ENCODE peak calls at places on chromosome 2, in seven cellular contexts. One of them, this sample, is unnamed.

GRCh38 chr2:112665113-112665780 is 19.5 kb downstream of the SLC20A1 start:
- DNase-seq in A549: no peak
- DNase-seq in ovary: no peak
- DNase-seq in caudate nucleus: no peak
- DNase-seq in pancreas: no peak
- DNase-seq in SJCRH30: no peak
- DNase-seq in kidney: no peak
- DNase-seq in this sample: no peak

GRCh38 chr2:223995569-223995968 is 38.3 kb downstream of the MRPL44 start:
- DNase-seq in SJCRH30: no peak
- DNase-seq in pancreas: no peak
- DNase-seq in kidney: no peak
- DNase-seq in A549: peak
- DNase-seq in caudate nucleus: no peak
- DNase-seq in ovary: no peak
- DNase-seq in this sample: no peak

GRCh38 chr2:230927711-230928341 is 2.8 kb upstream of the GPR55 start:
- DNase-seq in A549: no peak
- DNase-seq in kidney: no peak
- DNase-seq in caudate nucleus: no peak
- DNase-seq in pancreas: peak
- DNase-seq in ovary: no peak
- DNase-seq in SJCRH30: no peak
- DNase-seq in this sample: peak

GRCh38 chr2:219870023-219870422 is 242.6 kb downstream of the SLC4A3 start:
- DNase-seq in pancreas: no peak
- DNase-seq in ovary: no peak
- DNase-seq in SJCRH30: no peak
- DNase-seq in kidney: no peak
- DNase-seq in caudate nucleus: no peak
- DNase-seq in A549: no peak
- DNase-seq in this sample: no peak

GRCh38 chr2:157899125-157899839 is 23.2 kb upstream of the ACVR1 start:
- DNase-seq in kidney: no peak
- DNase-seq in SJCRH30: no peak
- DNase-seq in pancreas: no peak
- DNase-seq in caudate nucleus: no peak
- DNase-seq in A549: no peak
- DNase-seq in ovary: no peak
- DNase-seq in this sample: no peak

GRCh38 chr2:205060269-205060668 is 515.0 kb downstream of the PARD3B start:
- DNase-seq in SJCRH30: peak
- DNase-seq in pancreas: no peak
- DNase-seq in kidney: no peak
- DNase-seq in A549: peak
- DNase-seq in ovary: no peak
- DNase-seq in caudate nucleus: no peak
- DNase-seq in this sample: no peak

GRCh38 chr2:239303711-239304532 is 96.9 kb downstream of the HDAC4 start:
- DNase-seq in kidney: peak
- DNase-seq in A549: no peak
- DNase-seq in pancreas: peak
- DNase-seq in ovary: peak
- DNase-seq in SJCRH30: peak
- DNase-seq in caudate nucleus: no peak
- DNase-seq in this sample: no peak

GRCh38 chr2:48755473-48755872 is at the start of gene LHCGR:
- DNase-seq in ovary: peak
- DNase-seq in pancreas: peak
- DNase-seq in A549: no peak
- DNase-seq in caudate nucleus: no peak
- DNase-seq in SJCRH30: no peak
- DNase-seq in kidney: no peak
- DNase-seq in this sample: peak

GRCh38 chr2:229612395-229612971 is 101.9 kb downstream of the DNER start:
- DNase-seq in pancreas: no peak
- DNase-seq in ovary: no peak
- DNase-seq in kidney: no peak
- DNase-seq in caudate nucleus: peak
- DNase-seq in A549: no peak
- DNase-seq in SJCRH30: no peak
- DNase-seq in this sample: no peak

GRCh38 chr2:239429473-239430350 is 28.9 kb upstream of the HDAC4 start:
- DNase-seq in caudate nucleus: no peak
- DNase-seq in A549: no peak
- DNase-seq in SJCRH30: peak
- DNase-seq in pancreas: no peak
- DNase-seq in ovary: no peak
- DNase-seq in kidney: no peak
- DNase-seq in this sample: no peak

GRCh38 chr2:106267997-106268396 is 73.9 kb upstream of the UXS1 start:
- DNase-seq in kidney: no peak
- DNase-seq in SJCRH30: no peak
- DNase-seq in A549: no peak
- DNase-seq in caudate nucleus: no peak
- DNase-seq in ovary: no peak
- DNase-seq in pancreas: no peak
- DNase-seq in this sample: no peak

GRCh38 chr2:191386938-191387536 is 141.8 kb downstream of the MYO1B start:
- DNase-seq in kidney: no peak
- DNase-seq in SJCRH30: no peak
- DNase-seq in ovary: no peak
- DNase-seq in A549: no peak
- DNase-seq in caudate nucleus: no peak
- DNase-seq in pancreas: no peak
- DNase-seq in this sample: no peak

GRCh38 chr2:317501-318424 is 29.9 kb upstream of the ALKAL2 start:
- DNase-seq in A549: no peak
- DNase-seq in pancreas: no peak
- DNase-seq in caudate nucleus: peak
- DNase-seq in kidney: peak
- DNase-seq in SJCRH30: no peak
- DNase-seq in ovary: no peak
- DNase-seq in this sample: no peak

GRCh38 chr2:196502413-196502812 is 137.1 kb upstream of the CCDC150 start:
- DNase-seq in kidney: no peak
- DNase-seq in A549: no peak
- DNase-seq in caudate nucleus: no peak
- DNase-seq in ovary: no peak
- DNase-seq in pancreas: no peak
- DNase-seq in SJCRH30: no peak
- DNase-seq in this sample: no peak

GRCh38 chr2:42792583-42793313 is at the start of gene HAAO:
- DNase-seq in kidney: peak
- DNase-seq in A549: no peak
- DNase-seq in pancreas: peak
- DNase-seq in ovary: peak
- DNase-seq in caudate nucleus: no peak
- DNase-seq in SJCRH30: peak
- DNase-seq in this sample: peak

GRCh38 chr2:138086556-138086955 is 122.3 kb downstream of the HNMT start:
- DNase-seq in kidney: no peak
- DNase-seq in A549: no peak
- DNase-seq in pancreas: no peak
- DNase-seq in ovary: no peak
- DNase-seq in SJCRH30: no peak
- DNase-seq in caudate nucleus: no peak
- DNase-seq in this sample: no peak

GRCh38 chr2:231132126-231132525 is 7.3 kb upstream of the HTR2B start:
- DNase-seq in A549: no peak
- DNase-seq in SJCRH30: no peak
- DNase-seq in ovary: no peak
- DNase-seq in kidney: no peak
- DNase-seq in pancreas: no peak
- DNase-seq in caudate nucleus: no peak
- DNase-seq in this sample: no peak

GRCh38 chr2:237149425-237149824 is 63.7 kb downstream of the COPS8 start:
- DNase-seq in ovary: no peak
- DNase-seq in pancreas: no peak
- DNase-seq in A549: no peak
- DNase-seq in SJCRH30: no peak
- DNase-seq in kidney: no peak
- DNase-seq in caudate nucleus: peak
- DNase-seq in this sample: no peak

GRCh38 chr2:195445639-195446038 is 211.4 kb upstream of the SLC39A10 start:
- DNase-seq in ovary: no peak
- DNase-seq in A549: no peak
- DNase-seq in pancreas: no peak
- DNase-seq in caudate nucleus: no peak
- DNase-seq in SJCRH30: no peak
- DNase-seq in kidney: no peak
- DNase-seq in this sample: no peak

GRCh38 chr2:206585335-206585734 is 57.0 kb upstream of the FAM237A start:
- DNase-seq in kidney: no peak
- DNase-seq in pancreas: no peak
- DNase-seq in SJCRH30: no peak
- DNase-seq in caudate nucleus: no peak
- DNase-seq in A549: no peak
- DNase-seq in ovary: no peak
- DNase-seq in this sample: no peak

GRCh38 chr2:73870084-73870483 is 22.7 kb upstream of the ACTG2 start:
- DNase-seq in A549: no peak
- DNase-seq in SJCRH30: no peak
- DNase-seq in pancreas: no peak
- DNase-seq in kidney: no peak
- DNase-seq in caudate nucleus: peak
- DNase-seq in ovary: peak
- DNase-seq in this sample: no peak
- H3K27ac ChIP-seq in A549: no peak
- H3K27ac ChIP-seq in SJCRH30: no peak
- H3K27ac ChIP-seq in pancreas: no peak
- H3K27ac ChIP-seq in kidney: no peak
- H3K27ac ChIP-seq in caudate nucleus: no peak
- H3K27ac ChIP-seq in ovary: no peak
- H3K27ac ChIP-seq in this sample: no peak

GRCh38 chr2:134136702-134137101 is 117.2 kb upstream of the MGAT5 start:
- DNase-seq in caudate nucleus: no peak
- DNase-seq in pancreas: no peak
- DNase-seq in A549: no peak
- DNase-seq in ovary: no peak
- DNase-seq in kidney: no peak
- DNase-seq in SJCRH30: no peak
- DNase-seq in this sample: no peak

GRCh38 chr2:134134827-134135226 is 119.0 kb upstream of the MGAT5 start:
- DNase-seq in A549: no peak
- DNase-seq in SJCRH30: no peak
- DNase-seq in kidney: no peak
- DNase-seq in pancreas: no peak
- DNase-seq in caudate nucleus: no peak
- DNase-seq in ovary: no peak
- DNase-seq in this sample: no peak

GRCh38 chr2:134135793-134136192 is 118.1 kb upstream of the MGAT5 start:
- DNase-seq in A549: no peak
- DNase-seq in ovary: no peak
- DNase-seq in caudate nucleus: no peak
- DNase-seq in kidney: no peak
- DNase-seq in pancreas: no peak
- DNase-seq in SJCRH30: no peak
- DNase-seq in this sample: no peak

GRCh38 chr2:134138115-134138514 is 115.8 kb upstream of the MGAT5 start:
- DNase-seq in pancreas: no peak
- DNase-seq in caudate nucleus: no peak
- DNase-seq in SJCRH30: no peak
- DNase-seq in A549: no peak
- DNase-seq in ovary: no peak
- DNase-seq in kidney: no peak
- DNase-seq in this sample: no peak

GRCh38 chr2:134137182-134137595 is 116.7 kb upstream of the MGAT5 start:
- DNase-seq in ovary: no peak
- DNase-seq in A549: no peak
- DNase-seq in caudate nucleus: no peak
- DNase-seq in kidney: no peak
- DNase-seq in SJCRH30: peak
- DNase-seq in pancreas: no peak
- DNase-seq in this sample: no peak
- H3K27ac ChIP-seq in ovary: no peak
- H3K27ac ChIP-seq in A549: no peak
- H3K27ac ChIP-seq in caudate nucleus: peak
- H3K27ac ChIP-seq in kidney: peak
- H3K27ac ChIP-seq in SJCRH30: peak
- H3K27ac ChIP-seq in pancreas: peak
- H3K27ac ChIP-seq in this sample: no peak

DNA sequence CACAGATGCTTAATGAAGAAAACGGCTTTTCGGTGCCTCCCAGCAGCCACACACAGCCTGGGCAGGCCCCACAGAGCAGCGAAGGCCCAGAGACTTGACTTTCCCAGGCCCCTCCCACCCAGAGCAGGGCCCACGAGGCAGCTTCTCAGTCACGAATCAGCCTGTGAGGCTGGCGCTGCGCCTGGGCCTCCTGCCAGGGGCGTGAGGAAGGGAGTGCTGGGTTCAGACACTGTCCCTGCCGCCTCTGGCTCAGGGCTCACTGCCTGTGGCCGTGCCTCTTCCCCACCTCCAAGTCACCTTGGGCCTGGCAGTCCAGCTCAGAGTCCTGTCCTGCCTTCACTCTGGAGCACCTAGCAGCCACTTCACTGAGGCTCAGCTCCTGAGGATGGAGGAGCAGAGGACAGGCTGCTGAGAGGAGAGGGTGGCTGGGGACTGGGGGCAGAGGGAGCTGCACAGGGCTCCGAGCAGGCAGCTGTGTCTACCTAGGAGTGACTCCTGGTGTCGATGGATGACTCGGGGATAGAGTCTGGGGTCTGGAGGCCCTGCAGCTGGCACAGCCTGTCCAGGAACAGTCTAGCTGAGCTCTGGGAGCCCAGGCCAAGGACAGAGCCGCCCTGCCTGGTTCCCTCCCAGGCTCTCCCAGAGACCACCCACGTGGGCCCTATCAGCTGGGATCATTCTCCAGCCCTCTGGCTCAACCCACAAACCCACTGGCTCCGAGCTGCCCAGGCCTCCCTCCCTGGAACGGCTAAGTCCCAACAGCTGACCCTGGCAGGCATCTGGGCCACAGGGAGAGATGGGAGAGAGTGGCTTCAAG is 36.4 kb upstream of the FOSL2 start:
- DNase-seq in caudate nucleus: peak
- DNase-seq in A549: peak
- DNase-seq in kidney: peak
- DNase-seq in ovary: peak
- DNase-seq in pancreas: peak
- DNase-seq in SJCRH30: peak
- DNase-seq in this sample: no peak
- H3K27ac ChIP-seq in caudate nucleus: peak
- H3K27ac ChIP-seq in A549: peak
- H3K27ac ChIP-seq in kidney: peak
- H3K27ac ChIP-seq in ovary: peak
- H3K27ac ChIP-seq in pancreas: no peak
- H3K27ac ChIP-seq in SJCRH30: peak
- H3K27ac ChIP-seq in this sample: no peak

DNA sequence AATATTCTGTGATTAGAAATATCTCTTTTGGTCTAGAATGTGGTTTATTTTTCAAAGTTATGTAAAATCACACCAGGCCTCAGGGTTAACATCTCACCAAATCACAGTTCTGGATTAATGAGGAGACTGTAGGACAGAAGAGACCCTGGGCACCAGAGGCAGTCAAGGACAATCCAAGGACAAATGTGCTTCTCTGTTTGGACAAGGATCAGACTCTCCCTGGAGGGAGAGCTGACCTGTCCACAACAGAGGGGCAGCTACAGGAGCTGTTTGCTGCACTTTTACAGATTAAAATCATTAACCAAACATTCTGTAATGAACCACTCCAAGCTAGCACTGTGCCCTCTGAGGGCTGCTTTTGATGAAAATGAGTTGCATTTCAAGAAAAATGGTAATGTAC is 690.6 kb upstream of the SLC8A1 start:
- DNase-seq in kidney: no peak
- DNase-seq in pancreas: no peak
- DNase-seq in SJCRH30: no peak
- DNase-seq in A549: no peak
- DNase-seq in ovary: no peak
- DNase-seq in caudate nucleus: no peak
- DNase-seq in this sample: no peak
- H3K27ac ChIP-seq in kidney: no peak
- H3K27ac ChIP-seq in pancreas: no peak
- H3K27ac ChIP-seq in SJCRH30: no peak
- H3K27ac ChIP-seq in A549: no peak
- H3K27ac ChIP-seq in ovary: no peak
- H3K27ac ChIP-seq in caudate nucleus: no peak
- H3K27ac ChIP-seq in this sample: no peak

This sample was measured in H9.